ENCODE peak calls at places on chromosomes 3 and 15, in four cellular contexts. F is HepG2, E is H1, U is K562. H is an unnamed sample. For H3K4me1, the result is how much of the 10 kb centered on the place peaks cover.

GRCh38 chr15:47586653-47587224 is 130.6 kb upstream of the SEMA6D start:
- DNase-seq in F (no peak), E (no peak), U (no peak), H (no peak)

GRCh38 chr3:98817546-98817945 is 54.4 kb downstream of the ST3GAL6 start:
- DNase-seq in F (peak), E (no peak), U (peak), H (peak)

GRCh38 chr15:40957581-40958051 is 4.3 kb downstream of the CHAC1 start:
- DNase-seq in F (no peak), E (no peak), U (no peak), H (no peak)

GRCh38 chr3:115858995-115859807 is 235.9 kb downstream of the GAP43 start:
- DNase-seq in F (no peak), E (peak), U (no peak), H (no peak)

GRCh38 chr3:197394464-197395321 is 96.3 kb upstream of the DLG1 start:
- DNase-seq in F (no peak), E (no peak), U (peak), H (peak)

GRCh38 chr3:63818282-63819150 is 583 bp upstream of the C3orf49 start:
- DNase-seq in F (peak), E (peak), U (peak), H (peak)

GRCh38 chr3:194395767-194396527 is 3.1 kb downstream of the GP5 start:
- DNase-seq in F (peak), E (no peak), U (peak), H (peak)

GRCh38 chr3:81195483-81195882 is 566.0 kb downstream of the GBE1 start:
- DNase-seq in F (no peak), E (no peak), U (no peak), H (no peak)

GRCh38 chr15:40600956-40601355 is 6.9 kb downstream of the KNL1 start:
- DNase-seq in F (no peak), E (no peak), U (no peak), H (no peak)

GRCh38 chr3:195001961-195002861 is 268.7 kb downstream of the XXYLT1 start:
- DNase-seq in F (peak), E (peak), U (peak), H (peak)

GRCh38 chr3:52070724-52071621 is 14.6 kb upstream of the DUSP7 start:
- DNase-seq in F (no peak), E (no peak), U (no peak), H (no peak)

GRCh38 chr15:60916032-60916673 is 312.9 kb downstream of the RORA start:
- DNase-seq in F (no peak), E (no peak), U (no peak), H (no peak)

GRCh38 chr3:152269423-152270144 is 855 bp downstream of the MBNL1 start:
- DNase-seq in F (peak), E (no peak), U (no peak), H (peak)

GRCh38 chr3:119778811-119779210 is 3.1 kb upstream of the NR1I2 start:
- DNase-seq in F (no peak), E (no peak), U (no peak), H (no peak)

GRCh38 chr15:28974142-28974541 is 88.4 kb downstream of the APBA2 start:
- DNase-seq in F (no peak), E (no peak), U (no peak), H (no peak)

GRCh38 chr3:159025733-159026132 is 223.9 kb downstream of the MFSD1 start:
- DNase-seq in F (no peak), E (no peak), U (no peak), H (no peak)

GRCh38 chr15:98654790-98655360 is 6.5 kb downstream of the IGF1R start:
- DNase-seq in F (peak), E (no peak), U (no peak), H (no peak)

GRCh38 chr3:55006277-55006676 is 78.4 kb upstream of the LRTM1 start:
- DNase-seq in F (no peak), E (no peak), U (no peak), H (peak)

GRCh38 chr15:29708519-29708918 is 113.7 kb downstream of the TJP1 start:
- DNase-seq in F (no peak), E (no peak), U (no peak), H (no peak)

GRCh38 chr3:185928532-185928931 is 9.3 kb downstream of the TRA2B start:
- DNase-seq in F (no peak), E (no peak), U (no peak), H (no peak)
- H3K4me1 ChIP-seq in F (half or more), E (under half), U (under half), H (under half)

GRCh38 chr3:57959407-57960173 is 48.6 kb upstream of the FLNB start:
- DNase-seq in F (no peak), E (no peak), U (no peak), H (peak)
- H3K9ac ChIP-seq in F (no peak), E (no peak), U (peak), H (no peak)

DNA sequence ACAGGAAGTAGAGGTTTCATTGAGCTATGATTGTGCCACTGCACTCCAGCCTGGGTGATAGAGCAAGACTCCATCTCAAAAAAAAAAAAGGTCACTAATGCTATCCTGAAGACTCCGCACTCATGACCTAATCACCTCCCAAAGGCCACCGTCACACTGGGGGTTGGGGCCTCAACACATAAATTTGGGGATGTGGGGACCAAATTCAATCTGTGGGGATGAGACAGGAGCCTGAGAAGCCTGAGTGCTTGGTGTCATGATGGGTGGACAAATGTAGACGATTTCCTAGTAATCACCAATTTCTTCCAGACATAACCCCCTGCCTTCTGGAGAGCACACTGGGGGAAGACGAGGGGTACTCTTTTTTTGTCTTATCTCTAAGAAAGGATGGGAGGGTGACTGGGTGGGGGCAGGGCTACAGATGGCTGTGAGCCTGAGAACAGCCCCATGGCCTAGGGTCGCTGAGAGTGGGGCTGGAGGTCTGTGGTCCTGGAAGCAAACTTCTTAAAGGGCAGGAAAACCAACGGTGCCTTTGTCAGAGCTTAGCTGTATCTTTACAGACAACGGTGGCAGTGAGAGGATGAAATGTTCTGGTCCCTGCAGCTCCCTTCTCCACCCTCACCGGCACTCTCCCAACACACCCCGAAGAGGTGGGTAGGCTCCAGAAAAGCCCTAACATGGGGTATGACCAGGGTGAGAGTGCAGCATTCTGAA is 16.6 kb upstream of the KLF13 start:
- DNase-seq in F (no peak), E (no peak), U (no peak), H (no peak)
- TF ChIP-seq MAFK in F (no peak), E (no peak), U (no peak), H (no peak)

DNA sequence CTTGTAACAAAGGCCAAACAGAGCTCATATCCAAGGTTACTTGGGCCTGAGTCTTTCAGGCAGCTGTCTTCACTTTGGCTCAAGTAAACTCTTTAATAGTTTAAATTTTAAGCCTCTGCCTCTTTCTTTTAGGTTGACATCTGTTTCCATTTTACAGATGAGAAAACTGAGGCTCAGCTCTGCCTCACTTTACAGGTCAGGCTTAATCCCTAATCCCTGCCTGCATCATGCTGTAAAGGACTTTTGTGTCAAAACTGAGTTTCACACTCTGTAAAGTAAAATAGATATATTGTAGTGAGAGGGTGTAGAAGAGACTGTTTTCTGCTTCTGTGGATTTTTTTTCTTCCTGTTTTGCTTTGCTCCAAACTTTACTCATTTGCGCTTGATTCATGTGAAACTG is 11.1 kb downstream of the FLNB start:
- DNase-seq in F (no peak), E (no peak), U (no peak), H (no peak)
- H3K4me1 ChIP-seq in F (half or more), E (under half), U (under half), H (under half)

GRCh38 chr3:134326760-134327593 is 47.3 kb downstream of the AMOTL2 start:
- DNase-seq in F (peak), E (no peak), U (no peak), H (peak)
- H3K9ac ChIP-seq in F (no peak), E (no peak), U (no peak), H (peak)

DNA sequence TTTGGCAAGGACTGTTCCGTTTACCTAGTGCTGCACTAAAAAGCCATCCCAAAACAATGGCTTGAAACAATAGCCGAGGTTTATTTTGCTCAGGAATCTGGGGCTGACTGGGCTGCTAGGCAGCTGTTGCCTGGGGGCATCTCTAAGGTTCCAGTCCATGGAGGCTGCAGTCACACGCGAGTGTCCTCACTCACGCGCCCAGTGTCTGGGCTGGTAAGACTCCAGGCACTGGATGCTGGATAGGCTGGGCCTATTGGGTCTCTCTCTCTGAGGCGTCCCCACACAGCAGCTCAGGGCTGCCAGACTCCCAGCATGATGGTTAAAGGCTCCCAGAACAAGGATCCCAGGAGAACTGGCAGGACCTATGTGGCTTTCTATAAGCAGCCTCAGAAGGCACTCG is 34.2 kb downstream of the ALS2CL start:
- DNase-seq in F (no peak), E (no peak), U (peak), H (no peak)
- TF ChIP-seq MAFK in F (no peak), E (no peak), U (no peak), H (no peak)

DNA sequence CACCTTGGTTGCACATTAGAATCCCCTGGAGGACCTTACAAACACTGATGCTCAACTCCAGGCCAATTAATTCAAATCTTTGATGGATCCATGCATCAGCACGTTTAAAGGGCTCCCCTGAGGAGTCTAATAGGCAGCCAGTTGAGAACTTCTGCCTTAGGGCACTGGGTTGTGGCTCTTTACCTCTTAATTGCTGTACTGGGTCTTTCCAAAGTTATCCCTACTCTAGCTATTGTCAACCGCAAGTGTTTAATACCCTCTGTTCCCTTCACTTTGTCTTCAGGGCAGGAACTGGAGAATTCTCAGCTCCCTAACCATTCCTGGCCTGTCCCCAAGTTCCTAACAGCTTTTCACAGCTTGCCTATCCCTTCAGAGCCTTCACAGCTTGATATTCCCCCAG is 15.1 kb upstream of the FAM174B start:
- DNase-seq in F (no peak), E (no peak), U (no peak), H (no peak)
- H3K4me1 ChIP-seq in F (under half), E (under half), U (under half), H (under half)

GRCh38 chr3:126782554-126782953 is 78.5 kb downstream of the CHCHD6 start:
- DNase-seq in F (no peak), E (no peak), U (no peak), H (peak)
- H3K9ac ChIP-seq in F (no peak), E (no peak), U (no peak), H (peak)